ENCODE peak calls at places on chromosomes 2 and 18, in five cellular contexts. D, M, V, P and Y are unnamed samples. For H3K9me3, the result is how much of the 10 kb centered on the place peaks cover.

GRCh38 chr2:128405467-128405900 is 86.8 kb upstream of the HS6ST1 start:
- DNase-seq in V (no peak), M (no peak), D (no peak), P (no peak), Y (no peak)

GRCh38 chr2:101341901-101342624 is 33.6 kb upstream of the RNF149 start:
- DNase-seq in P (peak), V (peak), M (peak), D (peak), Y (peak)

GRCh38 chr2:45892236-45892701 is 240.8 kb downstream of the PRKCE start:
- DNase-seq in P (no peak), M (no peak), D (no peak), V (no peak), Y (no peak)

GRCh38 chr18:54806526-54806925 is 21.8 kb upstream of the RAB27B start:
- DNase-seq in D (no peak), V (no peak), M (peak), P (no peak), Y (no peak)

GRCh38 chr2:212931271-212931670 is 220.1 kb downstream of the IKZF2 start:
- DNase-seq in P (no peak), M (no peak), D (no peak), V (no peak), Y (no peak)

GRCh38 chr18:6971823-6972478 is 145.6 kb downstream of the LAMA1 start:
- DNase-seq in D (no peak), P (no peak), M (no peak), V (no peak), Y (no peak)

GRCh38 chr18:27994571-27994970 is 182.4 kb downstream of the CDH2 start:
- DNase-seq in M (no peak), P (no peak), V (no peak), D (no peak), Y (no peak)

GRCh38 chr2:138959031-138959430 is 178.8 kb upstream of the NXPH2 start:
- DNase-seq in V (no peak), P (no peak), D (no peak), M (no peak), Y (no peak)

GRCh38 chr2:217588266-217588665 is 414.5 kb downstream of the TNS1 start:
- DNase-seq in V (no peak), P (no peak), D (no peak), M (no peak), Y (no peak)

GRCh38 chr2:97736185-97736584 is 22.8 kb downstream of the ZAP70 start:
- DNase-seq in D (no peak), M (no peak), P (no peak), V (no peak), Y (no peak)
- TF ChIP-seq EZH2phosphoT487 in D (no peak), M (no peak), P (no peak), V (no peak), Y (no peak)

DNA sequence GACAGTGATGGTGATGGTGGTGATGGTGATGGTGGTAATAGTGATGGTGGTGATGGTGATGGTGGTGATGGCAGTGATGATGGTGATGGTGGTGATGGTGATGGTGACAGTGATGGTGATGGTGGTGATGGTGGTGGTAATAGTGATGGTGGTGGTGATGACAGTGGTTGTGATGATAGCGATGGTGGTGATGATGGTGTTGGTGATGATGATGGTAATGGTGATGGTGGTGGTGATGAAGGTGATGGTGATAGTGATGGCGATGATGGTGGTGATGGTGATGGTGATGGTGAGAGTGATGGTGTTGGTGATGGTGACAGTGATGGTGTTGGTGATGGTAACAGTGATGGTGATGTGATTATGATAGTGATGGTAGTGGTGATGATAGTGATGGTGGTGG is 94.3 kb downstream of the ASB1 start:
- DNase-seq in D (no peak), V (no peak), P (no peak), M (no peak), Y (no peak)
- H3K4me2 ChIP-seq in D (no peak), V (no peak), P (no peak), M (no peak), Y (no peak)

DNA sequence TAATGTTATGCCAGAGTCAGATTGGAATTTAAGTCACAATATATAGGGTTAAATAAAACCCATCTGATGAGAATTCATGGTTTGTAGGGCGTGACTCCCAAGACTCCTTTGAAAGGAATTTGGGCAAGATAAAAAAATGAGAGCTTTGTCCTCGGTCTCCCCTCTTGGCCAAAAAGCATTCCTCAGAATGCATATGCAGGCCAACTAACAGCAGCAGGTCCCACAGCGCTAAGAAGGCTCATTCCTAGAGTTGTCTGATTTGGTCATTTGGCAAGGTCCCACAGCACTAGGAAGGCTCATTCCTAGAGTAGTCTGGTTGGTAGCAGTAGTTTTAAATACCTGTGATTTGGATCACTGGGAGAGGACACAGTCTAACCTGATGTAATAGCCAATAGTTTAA is 106.3 kb upstream of the B3GNT2 start:
- DNase-seq in V (no peak), P (no peak), M (no peak), D (no peak), Y (no peak)
- H3K9me3 ChIP-seq in V (under half), P (under half), M (under half), D (under half), Y (under half)

GRCh38 chr2:167135691-167136090 is 247.4 kb downstream of the XIRP2 start:
- DNase-seq in P (no peak), V (no peak), M (no peak), D (no peak), Y (no peak)
- TF ChIP-seq EZH2phosphoT487 in P (no peak), V (no peak), M (no peak), D (no peak), Y (no peak)

GRCh38 chr2:17800219-17800618 is 16.0 kb upstream of the MSGN1 start:
- DNase-seq in V (no peak), D (no peak), P (peak), M (peak), Y (no peak)
- H3K4me2 ChIP-seq in V (no peak), D (no peak), P (no peak), M (no peak), Y (no peak)